ENCODE peak calls at places on chromosomes 3 and 15, in eight cellular contexts. One of them, this sample, is unnamed.

GRCh38 chr3:130849111-130849552 is 44.8 kb upstream of the ATP2C1 start:
- DNase-seq in breast epithelium: peak; percentile 54
- DNase-seq in foreskin fibroblast: no peak
- DNase-seq in upper lobe of right lung: peak; percentile 70
- DNase-seq in tibial nerve: no peak
- DNase-seq in endothelial cell of umbilical vein: no peak
- DNase-seq in esophagus muscularis mucosa: no peak
- DNase-seq in lower lobe of right lung: peak; percentile 48
- DNase-seq in this sample: no peak

GRCh38 chr3:190596341-190597285 is 82.7 kb downstream of the IL1RAP start:
- DNase-seq in endothelial cell of umbilical vein: no peak
- DNase-seq in lower lobe of right lung: no peak
- DNase-seq in breast epithelium: no peak
- DNase-seq in esophagus muscularis mucosa: no peak
- DNase-seq in upper lobe of right lung: no peak
- DNase-seq in foreskin fibroblast: no peak
- DNase-seq in tibial nerve: no peak
- DNase-seq in this sample: no peak

GRCh38 chr15:71512281-71513016 is 297.9 kb upstream of the NR2E3 start:
- DNase-seq in esophagus muscularis mucosa: no peak
- DNase-seq in breast epithelium: no peak
- DNase-seq in endothelial cell of umbilical vein: no peak
- DNase-seq in upper lobe of right lung: no peak
- DNase-seq in foreskin fibroblast: no peak
- DNase-seq in tibial nerve: no peak
- DNase-seq in lower lobe of right lung: no peak
- DNase-seq in this sample: peak; percentile 26

GRCh38 chr15:37291920-37292319 is 191.6 kb upstream of the MEIS2 start:
- DNase-seq in breast epithelium: no peak
- DNase-seq in endothelial cell of umbilical vein: no peak
- DNase-seq in tibial nerve: no peak
- DNase-seq in lower lobe of right lung: no peak
- DNase-seq in esophagus muscularis mucosa: no peak
- DNase-seq in foreskin fibroblast: no peak
- DNase-seq in upper lobe of right lung: no peak
- DNase-seq in this sample: peak; percentile 1

GRCh38 chr3:189419022-189419421 is 212.2 kb upstream of the TP63 start:
- DNase-seq in upper lobe of right lung: no peak
- DNase-seq in endothelial cell of umbilical vein: no peak
- DNase-seq in foreskin fibroblast: no peak
- DNase-seq in breast epithelium: no peak
- DNase-seq in lower lobe of right lung: no peak
- DNase-seq in tibial nerve: no peak
- DNase-seq in esophagus muscularis mucosa: no peak
- DNase-seq in this sample: peak; percentile 59

GRCh38 chr3:130316164-130316563 is 29.3 kb upstream of the COL6A5 start:
- DNase-seq in lower lobe of right lung: no peak
- DNase-seq in breast epithelium: no peak
- DNase-seq in esophagus muscularis mucosa: no peak
- DNase-seq in endothelial cell of umbilical vein: no peak
- DNase-seq in upper lobe of right lung: no peak
- DNase-seq in foreskin fibroblast: peak; percentile 6
- DNase-seq in tibial nerve: no peak
- DNase-seq in this sample: peak; percentile 76

GRCh38 chr3:114632757-114633424 is 339.1 kb downstream of the TIGIT start:
- DNase-seq in breast epithelium: no peak
- DNase-seq in esophagus muscularis mucosa: no peak
- DNase-seq in lower lobe of right lung: no peak
- DNase-seq in endothelial cell of umbilical vein: no peak
- DNase-seq in tibial nerve: no peak
- DNase-seq in foreskin fibroblast: no peak
- DNase-seq in upper lobe of right lung: no peak
- DNase-seq in this sample: no peak

GRCh38 chr3:134852132-134852531 is 57.1 kb downstream of the EPHB1 start:
- DNase-seq in endothelial cell of umbilical vein: no peak
- DNase-seq in breast epithelium: no peak
- DNase-seq in foreskin fibroblast: no peak
- DNase-seq in lower lobe of right lung: no peak
- DNase-seq in tibial nerve: no peak
- DNase-seq in esophagus muscularis mucosa: no peak
- DNase-seq in upper lobe of right lung: no peak
- DNase-seq in this sample: no peak

GRCh38 chr15:31106495-31107300 is 5.2 kb upstream of the TRPM1 start:
- DNase-seq in esophagus muscularis mucosa: peak; percentile 64
- DNase-seq in tibial nerve: no peak
- DNase-seq in breast epithelium: no peak
- DNase-seq in upper lobe of right lung: no peak
- DNase-seq in foreskin fibroblast: no peak
- DNase-seq in lower lobe of right lung: no peak
- DNase-seq in endothelial cell of umbilical vein: no peak
- DNase-seq in this sample: no peak

GRCh38 chr3:144197582-144197981 is 226.0 kb downstream of the DIPK2A start:
- DNase-seq in breast epithelium: no peak
- DNase-seq in esophagus muscularis mucosa: no peak
- DNase-seq in endothelial cell of umbilical vein: no peak
- DNase-seq in lower lobe of right lung: no peak
- DNase-seq in foreskin fibroblast: no peak
- DNase-seq in upper lobe of right lung: no peak
- DNase-seq in tibial nerve: no peak
- DNase-seq in this sample: no peak

GRCh38 chr15:76339302-76340197 is 3.0 kb downstream of the ISL2 start:
- DNase-seq in breast epithelium: no peak
- DNase-seq in esophagus muscularis mucosa: no peak
- DNase-seq in foreskin fibroblast: peak; percentile 43
- DNase-seq in endothelial cell of umbilical vein: peak; percentile 62
- DNase-seq in tibial nerve: no peak
- DNase-seq in upper lobe of right lung: no peak
- DNase-seq in lower lobe of right lung: no peak
- DNase-seq in this sample: peak; percentile 38

GRCh38 chr15:30953731-30954378 is 37.6 kb downstream of the MTMR10 start:
- DNase-seq in foreskin fibroblast: peak; percentile 94
- DNase-seq in esophagus muscularis mucosa: no peak
- DNase-seq in upper lobe of right lung: no peak
- DNase-seq in tibial nerve: no peak
- DNase-seq in breast epithelium: no peak
- DNase-seq in endothelial cell of umbilical vein: peak; percentile 37
- DNase-seq in lower lobe of right lung: no peak
- DNase-seq in this sample: peak; percentile 93

GRCh38 chr3:44297255-44297654 is 41.3 kb upstream of the TCAIM start:
- DNase-seq in endothelial cell of umbilical vein: no peak
- DNase-seq in lower lobe of right lung: no peak
- DNase-seq in upper lobe of right lung: no peak
- DNase-seq in foreskin fibroblast: no peak
- DNase-seq in esophagus muscularis mucosa: no peak
- DNase-seq in breast epithelium: no peak
- DNase-seq in tibial nerve: no peak
- DNase-seq in this sample: no peak

GRCh38 chr3:127978636-127979035 is 63.6 kb downstream of the KBTBD12 start:
- DNase-seq in endothelial cell of umbilical vein: no peak
- DNase-seq in esophagus muscularis mucosa: peak; percentile 42
- DNase-seq in upper lobe of right lung: no peak
- DNase-seq in breast epithelium: no peak
- DNase-seq in foreskin fibroblast: no peak
- DNase-seq in tibial nerve: no peak
- DNase-seq in lower lobe of right lung: no peak
- DNase-seq in this sample: no peak

GRCh38 chr3:110804856-110805255 is 266.8 kb upstream of the NECTIN3 start:
- DNase-seq in esophagus muscularis mucosa: no peak
- DNase-seq in foreskin fibroblast: no peak
- DNase-seq in breast epithelium: no peak
- DNase-seq in upper lobe of right lung: no peak
- DNase-seq in tibial nerve: no peak
- DNase-seq in endothelial cell of umbilical vein: no peak
- DNase-seq in lower lobe of right lung: no peak
- DNase-seq in this sample: no peak

GRCh38 chr3:16448691-16449090 is 64.8 kb downstream of the RFTN1 start:
- DNase-seq in lower lobe of right lung: no peak
- DNase-seq in tibial nerve: peak; percentile 48
- DNase-seq in endothelial cell of umbilical vein: peak; percentile 59
- DNase-seq in foreskin fibroblast: peak; percentile 94
- DNase-seq in esophagus muscularis mucosa: no peak
- DNase-seq in upper lobe of right lung: no peak
- DNase-seq in breast epithelium: peak; percentile 21
- DNase-seq in this sample: peak; percentile 97

GRCh38 chr15:60134609-60135008 is 130.5 kb downstream of the FOXB1 start:
- DNase-seq in breast epithelium: no peak
- DNase-seq in foreskin fibroblast: no peak
- DNase-seq in endothelial cell of umbilical vein: no peak
- DNase-seq in tibial nerve: no peak
- DNase-seq in esophagus muscularis mucosa: peak; percentile 29
- DNase-seq in upper lobe of right lung: no peak
- DNase-seq in lower lobe of right lung: no peak
- DNase-seq in this sample: no peak
- TF ChIP-seq CTCF in breast epithelium: no peak
- TF ChIP-seq CTCF in foreskin fibroblast: peak; percentile 8
- TF ChIP-seq CTCF in endothelial cell of umbilical vein: peak; percentile 36
- TF ChIP-seq CTCF in tibial nerve: no peak
- TF ChIP-seq CTCF in esophagus muscularis mucosa: no peak
- TF ChIP-seq CTCF in upper lobe of right lung: peak; percentile 13
- TF ChIP-seq CTCF in lower lobe of right lung: no peak
- TF ChIP-seq CTCF in this sample: peak; percentile 26

GRCh38 chr3:170632780-170633179 is 46.9 kb upstream of the SLC7A14 start:
- DNase-seq in tibial nerve: no peak
- DNase-seq in breast epithelium: no peak
- DNase-seq in esophagus muscularis mucosa: peak; percentile 17
- DNase-seq in upper lobe of right lung: no peak
- DNase-seq in lower lobe of right lung: no peak
- DNase-seq in foreskin fibroblast: peak; percentile 45
- DNase-seq in endothelial cell of umbilical vein: no peak
- DNase-seq in this sample: no peak

GRCh38 chr3:170636609-170637008 is 50.7 kb upstream of the SLC7A14 start:
- DNase-seq in upper lobe of right lung: no peak
- DNase-seq in endothelial cell of umbilical vein: no peak
- DNase-seq in tibial nerve: no peak
- DNase-seq in esophagus muscularis mucosa: peak; percentile 68
- DNase-seq in lower lobe of right lung: no peak
- DNase-seq in breast epithelium: no peak
- DNase-seq in foreskin fibroblast: no peak
- DNase-seq in this sample: no peak

GRCh38 chr3:170634663-170635096 is 48.8 kb upstream of the SLC7A14 start:
- DNase-seq in endothelial cell of umbilical vein: no peak
- DNase-seq in lower lobe of right lung: no peak
- DNase-seq in esophagus muscularis mucosa: peak; percentile 26
- DNase-seq in upper lobe of right lung: no peak
- DNase-seq in breast epithelium: no peak
- DNase-seq in tibial nerve: no peak
- DNase-seq in foreskin fibroblast: no peak
- DNase-seq in this sample: no peak

GRCh38 chr3:170633573-170633972 is 47.7 kb upstream of the SLC7A14 start:
- DNase-seq in lower lobe of right lung: no peak
- DNase-seq in upper lobe of right lung: no peak
- DNase-seq in tibial nerve: no peak
- DNase-seq in esophagus muscularis mucosa: peak; percentile 62
- DNase-seq in endothelial cell of umbilical vein: no peak
- DNase-seq in breast epithelium: no peak
- DNase-seq in foreskin fibroblast: no peak
- DNase-seq in this sample: no peak

GRCh38 chr3:170631755-170632488 is 46.0 kb upstream of the SLC7A14 start:
- DNase-seq in breast epithelium: no peak
- DNase-seq in upper lobe of right lung: no peak
- DNase-seq in esophagus muscularis mucosa: peak; percentile 31
- DNase-seq in tibial nerve: no peak
- DNase-seq in lower lobe of right lung: no peak
- DNase-seq in foreskin fibroblast: no peak
- DNase-seq in endothelial cell of umbilical vein: no peak
- DNase-seq in this sample: no peak
- H3K4me3 ChIP-seq in breast epithelium: no peak overlapping the region
- H3K4me3 ChIP-seq in upper lobe of right lung: no peak overlapping the region
- H3K4me3 ChIP-seq in esophagus muscularis mucosa: no peak overlapping the region
- H3K4me3 ChIP-seq in tibial nerve: no peak overlapping the region
- H3K4me3 ChIP-seq in lower lobe of right lung: no peak overlapping the region
- H3K4me3 ChIP-seq in foreskin fibroblast: no peak overlapping the region
- H3K4me3 ChIP-seq in endothelial cell of umbilical vein: no peak overlapping the region
- H3K4me3 ChIP-seq in this sample: no peak overlapping the region

DNA sequence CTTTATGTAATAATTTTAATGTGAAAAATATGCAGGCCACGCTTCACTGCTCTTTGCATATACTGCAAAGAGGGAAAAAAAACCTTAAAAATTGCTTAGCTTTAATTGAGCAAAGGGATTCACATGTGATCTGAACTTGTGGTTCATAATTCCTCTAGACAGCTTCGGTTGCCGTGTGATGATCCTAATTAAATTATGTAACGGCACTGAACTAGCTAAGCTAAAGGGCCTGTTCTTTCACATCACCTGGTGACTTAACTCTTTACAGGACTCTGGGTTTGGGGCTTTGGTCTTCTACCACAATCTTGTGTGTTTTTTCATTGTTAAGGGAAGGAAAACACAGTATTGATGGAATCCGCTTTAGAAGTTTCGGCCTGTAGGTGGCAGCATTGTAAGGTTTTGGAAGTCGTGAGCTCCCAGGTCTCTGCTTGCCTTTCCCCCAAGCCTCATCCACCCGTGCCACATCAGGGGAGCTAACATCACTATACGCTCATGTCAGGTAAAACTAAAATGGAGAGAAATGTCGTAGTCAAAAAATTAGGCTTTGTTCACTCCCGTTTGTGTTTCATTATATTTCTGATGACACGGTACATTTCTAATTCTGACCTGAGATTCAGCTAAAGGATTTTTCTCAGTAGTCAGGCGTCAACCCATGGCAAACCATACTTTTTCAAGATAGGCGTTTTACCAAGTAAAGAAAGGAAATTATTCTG is 205.6 kb upstream of the DPH6 start:
- DNase-seq in breast epithelium: peak; percentile 36
- DNase-seq in foreskin fibroblast: peak; percentile 63
- DNase-seq in esophagus muscularis mucosa: no peak
- DNase-seq in endothelial cell of umbilical vein: peak; percentile 85
- DNase-seq in tibial nerve: peak; percentile 84
- DNase-seq in lower lobe of right lung: no peak
- DNase-seq in upper lobe of right lung: no peak
- DNase-seq in this sample: peak; percentile 89
- TF ChIP-seq CTCF in breast epithelium: peak; percentile 73
- TF ChIP-seq CTCF in foreskin fibroblast: peak; percentile 52
- TF ChIP-seq CTCF in esophagus muscularis mucosa: peak; percentile 77
- TF ChIP-seq CTCF in endothelial cell of umbilical vein: peak; percentile 77
- TF ChIP-seq CTCF in tibial nerve: peak; percentile 63
- TF ChIP-seq CTCF in lower lobe of right lung: peak; percentile 68
- TF ChIP-seq CTCF in upper lobe of right lung: peak; percentile 79
- TF ChIP-seq CTCF in this sample: peak; percentile 84

DNA sequence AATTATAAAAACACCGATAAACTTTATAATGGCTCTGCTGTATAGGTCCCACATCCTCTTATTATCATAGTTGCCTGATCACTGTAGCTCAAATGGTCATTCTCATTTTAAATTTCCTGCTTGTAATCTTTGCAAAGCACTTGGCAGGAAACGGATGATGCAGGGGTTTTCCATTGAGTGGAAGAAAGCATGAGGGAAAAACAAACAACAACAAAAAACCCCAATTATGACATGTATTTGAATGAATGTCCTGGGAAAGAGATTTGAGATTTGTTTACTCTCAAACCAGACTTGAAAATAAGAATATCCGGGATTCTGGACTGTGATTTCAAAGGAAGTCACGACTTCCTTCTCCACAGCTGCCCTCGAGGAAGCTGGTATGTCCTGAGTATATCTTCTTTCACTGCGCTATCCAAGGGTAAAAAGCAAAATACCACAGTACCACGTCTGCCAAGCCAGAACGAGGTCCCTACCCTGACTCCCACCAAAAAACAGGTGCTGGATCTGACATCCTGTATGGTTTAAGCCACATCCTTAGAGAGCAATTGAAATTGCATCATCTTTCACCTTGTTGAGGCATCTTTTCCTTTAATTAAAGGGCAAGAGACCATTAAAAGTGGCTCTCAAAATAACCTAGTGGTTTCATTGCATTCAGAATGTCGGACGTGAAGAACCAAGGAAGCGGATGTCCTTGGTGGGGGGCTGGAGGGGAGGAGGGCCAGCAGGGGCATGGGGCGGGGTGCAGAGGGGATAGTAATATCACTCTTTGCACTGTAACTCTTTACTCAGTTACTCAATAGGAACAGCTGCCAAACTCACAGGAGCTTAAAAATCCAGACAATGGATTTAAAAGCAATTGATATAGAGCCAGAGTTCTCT is 13.5 kb upstream of the TIPIN start:
- DNase-seq in foreskin fibroblast: no peak
- DNase-seq in endothelial cell of umbilical vein: peak; percentile 92
- DNase-seq in tibial nerve: no peak
- DNase-seq in breast epithelium: no peak
- DNase-seq in esophagus muscularis mucosa: no peak
- DNase-seq in upper lobe of right lung: no peak
- DNase-seq in lower lobe of right lung: no peak
- DNase-seq in this sample: peak; percentile 55
- H3K4me3 ChIP-seq in foreskin fibroblast: peak overlapping the region; percentile 45
- H3K4me3 ChIP-seq in endothelial cell of umbilical vein: peak overlapping the region; percentile 22
- H3K4me3 ChIP-seq in tibial nerve: no peak overlapping the region
- H3K4me3 ChIP-seq in breast epithelium: peak overlapping the region; percentile 29
- H3K4me3 ChIP-seq in esophagus muscularis mucosa: peak overlapping the region; percentile 36
- H3K4me3 ChIP-seq in upper lobe of right lung: peak overlapping the region; percentile 46
- H3K4me3 ChIP-seq in lower lobe of right lung: peak overlapping the region; percentile 50
- H3K4me3 ChIP-seq in this sample: peak overlapping the region; percentile 44